ENCODE peak calls at places on chromosomes 11 and 22, in ten cellular contexts. X is stimulated activated CD4-positive, alpha-beta T cell treated with anti-CD3 and anti-CD28 coated beads, Interleukin-1b, Interleukin-23, amount 100 ng/mL, for 24 hours; M is tibial artery; K is posterior cingulate gyrus; H is occipital lobe; B is fibroblast of mammary gland; R is thoracic aorta; V is T-helper 2 cell; E is activated CD4-positive, alpha-beta T cell treated with anti-CD3 and anti-CD28 coated beads for 24 hours; U is HTR-8/SVneo. Z is an unnamed sample.

GRCh38 chr22:30702856-30703255 is 8.2 kb downstream of the OSBP2 start:
- DNase-seq in X (no peak), M (no peak), K (no peak), H (no peak), B (no peak), R (no peak), V (no peak), E (no peak), U (no peak), Z (no peak)

GRCh38 chr22:42768385-42769035 is 47.8 kb upstream of the A4GALT start:
- DNase-seq in X (no peak), M (no peak), K (no peak), H (no peak), B (no peak), R (no peak), V (no peak), E (no peak), U (no peak), Z (no peak)

GRCh38 chr22:39917776-39918493 is 17.1 kb downstream of the GRAP2 start:
- DNase-seq in X (no peak), M (no peak), K (no peak), H (no peak), B (peak), R (no peak), V (no peak), E (no peak), U (no peak), Z (no peak)

GRCh38 chr22:39994046-39994565 is 648 bp upstream of the FAM83F start:
- DNase-seq in X (peak), M (no peak), K (no peak), H (no peak), B (no peak), R (no peak), V (no peak), E (no peak), U (no peak), Z (no peak)

GRCh38 chr11:121329786-121330395 is 37.3 kb downstream of the SC5D start:
- DNase-seq in X (no peak), M (no peak), K (no peak), H (no peak), B (no peak), R (no peak), V (no peak), E (no peak), U (no peak), Z (no peak)

GRCh38 chr11:92658733-92659132 is 310.7 kb upstream of the MTNR1B start:
- DNase-seq in X (no peak), M (no peak), K (no peak), H (no peak), B (no peak), R (no peak), V (no peak), E (no peak), U (no peak), Z (no peak)

GRCh38 chr11:7579226-7579825 is 65.5 kb downstream of the PPFIBP2 start:
- DNase-seq in X (no peak), M (peak), K (no peak), H (no peak), B (peak), R (no peak), V (no peak), E (no peak), U (no peak), Z (no peak)

GRCh38 chr11:1838077-1838425 is 730 bp upstream of the TNNI2 start:
- DNase-seq in X (no peak), M (no peak), K (no peak), H (no peak), B (no peak), R (no peak), V (no peak), E (no peak), U (no peak), Z (no peak)

GRCh38 chr11:9206496-9206895 is 58.7 kb downstream of the DENND5A start:
- DNase-seq in X (no peak), M (no peak), K (no peak), H (no peak), B (peak), R (no peak), V (no peak), E (no peak), U (peak), Z (no peak)

GRCh38 chr11:42524534-42525227 is 787.1 kb upstream of the API5 start:
- DNase-seq in X (no peak), M (peak), K (peak), H (peak), B (peak), R (no peak), V (no peak), E (no peak), U (peak), Z (no peak)

GRCh38 chr11:122559734-122560382 is 95.7 kb upstream of the UBASH3B start:
- DNase-seq in X (no peak), M (no peak), K (no peak), H (no peak), B (peak), R (no peak), V (no peak), E (no peak), U (no peak), Z (no peak)

GRCh38 chr11:93133710-93134109 is 64.1 kb downstream of the SLC36A4 start:
- DNase-seq in X (no peak), M (no peak), K (no peak), H (no peak), B (peak), R (no peak), V (no peak), E (no peak), U (no peak), Z (no peak)

GRCh38 chr11:11148104-11148509 is 204.9 kb downstream of the CSNK2A3 start:
- DNase-seq in X (peak), M (peak), K (no peak), H (peak), B (peak), R (peak), V (no peak), E (no peak), U (peak), Z (no peak)

GRCh38 chr11:10261821-10262220 is 32.2 kb downstream of the SBF2 start:
- DNase-seq in X (no peak), M (no peak), K (no peak), H (no peak), B (no peak), R (no peak), V (no peak), E (no peak), U (no peak), Z (no peak)

GRCh38 chr11:27370374-27370773 is 7.4 kb upstream of the CCDC34 start:
- DNase-seq in X (no peak), M (no peak), K (no peak), H (no peak), B (no peak), R (no peak), V (no peak), E (no peak), U (no peak), Z (no peak)

GRCh38 chr11:44309483-44310197 is at the start of gene ALX4:
- DNase-seq in X (peak), M (no peak), K (no peak), H (no peak), B (no peak), R (no peak), V (no peak), E (no peak), U (peak), Z (no peak)

GRCh38 chr22:30829901-30830550 is 135.4 kb downstream of the OSBP2 start:
- DNase-seq in X (no peak), M (no peak), K (no peak), H (no peak), B (peak), R (no peak), V (no peak), E (no peak), U (peak), Z (no peak)

GRCh38 chr11:134158023-134158422 is 65.7 kb downstream of the NCAPD3 start:
- DNase-seq in X (no peak), M (no peak), K (no peak), H (no peak), B (no peak), R (no peak), V (no peak), E (no peak), U (no peak), Z (no peak)

GRCh38 chr11:44916797-44917196 is 33.9 kb downstream of the TP53I11 start:
- DNase-seq in X (no peak), M (no peak), K (no peak), H (no peak), B (no peak), R (no peak), V (no peak), E (no peak), U (no peak), Z (no peak)

GRCh38 chr11:742571-743201 is 4.6 kb upstream of the TALDO1 start:
- DNase-seq in X (no peak), M (no peak), K (no peak), H (no peak), B (no peak), R (no peak), V (no peak), E (no peak), U (no peak), Z (no peak)

GRCh38 chr11:31995525-31996123 is 95.2 kb upstream of the RCN1 start:
- DNase-seq in X (no peak), M (no peak), K (no peak), H (no peak), B (no peak), R (no peak), V (no peak), E (no peak), U (peak), Z (no peak)

GRCh38 chr11:129391864-129392263 is 16.2 kb downstream of the BARX2 start:
- DNase-seq in X (no peak), M (no peak), K (no peak), H (no peak), B (no peak), R (no peak), V (no peak), E (no peak), U (no peak), Z (no peak)

GRCh38 chr11:34570584-34570983 is 50.3 kb upstream of the EHF start:
- DNase-seq in X (peak), M (no peak), K (no peak), H (no peak), B (peak), R (no peak), V (no peak), E (no peak), U (no peak), Z (no peak)

GRCh38 chr11:69010964-69011623 is 2.0 kb downstream of the MRGPRF start:
- DNase-seq in X (peak), M (peak), K (peak), H (no peak), B (peak), R (peak), V (no peak), E (peak), U (peak), Z (no peak)

GRCh38 chr11:94909371-94909820 is 64.0 kb downstream of the CWC15 start:
- DNase-seq in X (no peak), M (no peak), K (no peak), H (no peak), B (peak), R (no peak), V (no peak), E (no peak), U (no peak), Z (no peak)

GRCh38 chr22:30373331-30374325 is 13.6 kb downstream of the RNF215 start:
- DNase-seq in X (no peak), M (no peak), K (no peak), H (no peak), B (no peak), R (no peak), V (no peak), E (no peak), U (no peak), Z (no peak)

GRCh38 chr22:40033586-40034380 is 39.0 kb downstream of the FAM83F start:
- DNase-seq in X (no peak), M (no peak), K (no peak), H (no peak), B (no peak), R (no peak), V (no peak), E (no peak), U (no peak), Z (no peak)

GRCh38 chr11:113481672-113482071 is 6.5 kb upstream of the DRD2 start:
- DNase-seq in X (no peak), M (no peak), K (no peak), H (peak), B (no peak), R (no peak), V (no peak), E (no peak), U (no peak), Z (no peak)

GRCh38 chr11:8331767-8332166 is 68.1 kb upstream of the LMO1 start:
- DNase-seq in X (no peak), M (no peak), K (no peak), H (no peak), B (no peak), R (no peak), V (no peak), E (no peak), U (no peak), Z (no peak)

GRCh38 chr11:59957094-59957493 is 6.7 kb upstream of the OOSP4A start:
- DNase-seq in X (no peak), M (no peak), K (no peak), H (no peak), B (no peak), R (no peak), V (no peak), E (no peak), U (no peak), Z (no peak)

GRCh38 chr11:27201454-27202302 is 161.1 kb downstream of the BBOX1 start:
- DNase-seq in X (no peak), M (peak), K (no peak), H (no peak), B (peak), R (peak), V (no peak), E (no peak), U (peak), Z (no peak)

GRCh38 chr22:17578129-17578754 is 14.9 kb downstream of the SLC25A18 start:
- DNase-seq in X (no peak), M (peak), K (peak), H (peak), B (peak), R (no peak), V (no peak), E (no peak), U (no peak), Z (no peak)

GRCh38 chr11:72975778-72976520 is 161.7 kb downstream of the ATG16L2 start:
- DNase-seq in X (no peak), M (no peak), K (no peak), H (no peak), B (peak), R (no peak), V (no peak), E (no peak), U (peak), Z (no peak)

GRCh38 chr11:44709966-44710365 is 16.8 kb upstream of the TSPAN18 start:
- DNase-seq in X (no peak), M (no peak), K (peak), H (peak), B (peak), R (no peak), V (no peak), E (no peak), U (no peak), Z (no peak)

GRCh38 chr11:74330065-74330858 is 18.8 kb upstream of the P4HA3 start:
- DNase-seq in X (no peak), M (no peak), K (no peak), H (no peak), B (peak), R (no peak), V (no peak), E (no peak), U (no peak), Z (no peak)

Z was measured in D721Med.